ENCODE peak calls at places on chromosomes 16 and 17, in five cellular contexts. W is upper lobe of right lung, A is colonic mucosa, H is neural progenitor cell, R is iPS DF 6.9. G is an unnamed sample. For H3K36me3 and H3K4me1, the result is how much of the 10 kb centered on the place peaks cover.

GRCh38 chr17:57068222-57068658 is 16.8 kb upstream of the AKAP1 start:
- DNase-seq in H (no peak), W (no peak), A (no peak), R (no peak), G (peak)

GRCh38 chr16:78704421-78704820 is 605.0 kb downstream of the WWOX start:
- DNase-seq in A (no peak), W (no peak), H (no peak), R (no peak), G (no peak)

GRCh38 chr17:31807846-31808245 is 51.2 kb downstream of the COPRS start:
- DNase-seq in H (no peak), R (no peak), W (no peak), A (no peak), G (no peak)

GRCh38 chr17:35766903-35767510 is 6.3 kb downstream of the C17orf50 start:
- DNase-seq in R (no peak), H (no peak), W (no peak), A (no peak), G (no peak)

GRCh38 chr16:86217001-86217890 is 293.1 kb upstream of the FOXF1 start:
- DNase-seq in H (no peak), W (peak), A (no peak), R (no peak), G (no peak)

GRCh38 chr16:4506450-4506849 is 30.3 kb downstream of the HMOX2 start:
- DNase-seq in W (no peak), A (peak), R (peak), H (peak), G (no peak)

GRCh38 chr16:79797486-79797885 is 196.9 kb upstream of the MAF start:
- DNase-seq in H (no peak), W (no peak), A (no peak), R (no peak), G (no peak)

GRCh38 chr17:78974635-78975591 is 4.8 kb downstream of the LGALS3BP start:
- DNase-seq in A (peak), W (peak), H (no peak), R (no peak), G (peak)

GRCh38 chr17:31537558-31537957 is 146.1 kb downstream of the RAB11FIP4 start:
- DNase-seq in R (no peak), H (no peak), A (no peak), W (no peak), G (no peak)

GRCh38 chr17:74552037-74552436 is 6.1 kb upstream of the CD300C start:
- DNase-seq in A (no peak), R (no peak), W (no peak), H (no peak), G (no peak)

GRCh38 chr17:55426851-55427586 is 5.4 kb upstream of the MMD start:
- DNase-seq in A (no peak), H (no peak), R (no peak), W (no peak), G (no peak)

GRCh38 chr16:12578001-12578400 is 225.7 kb downstream of the CPPED1 start:
- DNase-seq in A (no peak), H (no peak), W (peak), R (no peak), G (no peak)

GRCh38 chr17:76196675-76197074 is 43.6 kb downstream of the RNF157 start:
- DNase-seq in W (peak), A (no peak), H (no peak), R (no peak), G (no peak)

GRCh38 chr17:15092762-15093161 is 172.4 kb downstream of the PMP22 start:
- DNase-seq in A (no peak), W (no peak), R (no peak), H (no peak), G (no peak)

GRCh38 chr16:58615280-58615679 is 14.3 kb downstream of the CNOT1 start:
- DNase-seq in A (no peak), W (no peak), R (no peak), H (no peak), G (no peak)

GRCh38 chr17:76243826-76244679 is 3.8 kb upstream of the RNF157 start:
- DNase-seq in W (no peak), A (no peak), R (no peak), H (no peak), G (no peak)

GRCh38 chr17:46770818-46771600 is 47.5 kb downstream of the WNT3 start:
- DNase-seq in A (peak), H (peak), W (peak), R (no peak), G (peak)

GRCh38 chr16:90008708-90009145 is 10.5 kb downstream of the DBNDD1 start:
- DNase-seq in A (no peak), H (no peak), W (no peak), R (no peak), G (no peak)

GRCh38 chr17:44069974-44070454 is 521 bp upstream of the G6PC3 start:
- DNase-seq in A (no peak), R (no peak), W (no peak), H (no peak), G (no peak)

GRCh38 chr16:8957061-8957392 is 6.7 kb downstream of the USP7 start:
- DNase-seq in R (no peak), W (no peak), A (no peak), H (no peak), G (no peak)

GRCh38 chr16:85923153-85924021 is 24.4 kb downstream of the IRF8 start:
- DNase-seq in A (no peak), W (no peak), H (no peak), R (no peak), G (peak)

GRCh38 chr16:35140293-35140986 is 1681.0 kb downstream of the TP53TG3F start:
- DNase-seq in H (no peak), W (peak), A (no peak), R (no peak), G (no peak)

GRCh38 chr16:20061132-20061531 is 12.6 kb downstream of the GPR139 start:
- DNase-seq in R (no peak), W (no peak), H (no peak), A (no peak), G (no peak)

GRCh38 chr17:43536236-43537088 is 9.7 kb downstream of the ETV4 start:
- DNase-seq in W (no peak), R (no peak), A (no peak), H (no peak), G (no peak)

GRCh38 chr16:71637398-71637797 is 11.4 kb downstream of the MARVELD3 start:
- DNase-seq in H (peak), A (no peak), R (peak), W (no peak), G (no peak)

GRCh38 chr17:72258711-72259110 is 137.9 kb downstream of the SOX9 start:
- DNase-seq in A (no peak), R (no peak), H (no peak), W (no peak), G (no peak)

GRCh38 chr16:71761097-71761496 is 36.6 kb upstream of the PHLPP2 start:
- DNase-seq in H (no peak), W (no peak), A (no peak), R (no peak), G (no peak)

GRCh38 chr17:63434951-63435571 is 11.0 kb downstream of the CYB561 start:
- DNase-seq in W (peak), R (no peak), H (no peak), A (peak), G (peak)

GRCh38 chr17:33292184-33292980 is 713 bp downstream of the ASIC2 start:
- DNase-seq in W (no peak), H (peak), R (no peak), A (peak), G (peak)

GRCh38 chr16:88597856-88598491 is 27.8 kb downstream of the ZC3H18 start:
- DNase-seq in W (no peak), H (no peak), A (no peak), R (no peak), G (no peak)
- H3K36me3 ChIP-seq in W (under half), H (under half), A (under half), R (under half), G (under half)

GRCh38 chr17:1646199-1646875 is 805 bp upstream of the SCARF1 start:
- DNase-seq in H (no peak), A (no peak), W (no peak), R (no peak), G (peak)

GRCh38 chr17:1644493-1645206 is 882 bp downstream of the SCARF1 start:
- DNase-seq in W (no peak), A (no peak), R (no peak), H (no peak), G (peak)

GRCh38 chr17:1643999-1644492 is 1.5 kb downstream of the SCARF1 start:
- DNase-seq in H (no peak), W (peak), R (no peak), A (no peak), G (no peak)

GRCh38 chr17:1643293-1643998 is 2.1 kb downstream of the SCARF1 start:
- DNase-seq in W (peak), A (peak), H (peak), R (no peak), G (peak)

GRCh38 chr17:1645207-1646171 is at the start of gene SCARF1:
- DNase-seq in H (no peak), R (no peak), A (no peak), W (peak), G (no peak)
- H3K4me3 ChIP-seq in H (no peak), R (no peak), A (peak), W (peak), G (no peak)

DNA sequence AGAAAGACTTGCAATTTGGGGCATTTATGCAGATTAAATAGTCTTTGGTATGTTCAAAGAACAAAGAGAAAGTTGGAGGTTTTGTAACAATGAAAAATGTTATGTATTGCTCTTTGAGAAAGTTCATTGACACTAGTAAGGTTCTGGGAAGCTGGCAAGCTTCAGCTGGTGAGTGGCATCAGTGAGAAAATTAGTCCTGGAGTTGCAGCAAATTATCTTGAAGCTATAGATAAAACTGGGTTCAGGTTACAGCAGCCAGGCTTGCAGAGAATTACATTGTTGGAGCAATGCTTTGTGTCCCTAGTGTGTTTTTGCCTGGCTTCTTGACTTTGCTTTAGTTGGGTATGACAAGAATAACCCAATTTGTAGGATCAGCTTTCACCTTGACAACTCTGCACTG is 221.2 kb downstream of the CDH13 start:
- DNase-seq in H (no peak), A (no peak), R (no peak), W (no peak), G (no peak)
- H3K4me1 ChIP-seq in H (under half), A (under half), R (under half), W (under half), G (under half)

GRCh38 chr16:47778106-47778803 is 317.1 kb downstream of the PHKB start:
- DNase-seq in W (no peak), R (no peak), H (no peak), A (no peak), G (no peak)
- H3K36me3 ChIP-seq in W (under half), R (under half), H (under half), A (under half), G (under half)

GRCh38 chr17:19533036-19533717 is 477 bp upstream of the SLC47A1 start:
- DNase-seq in R (no peak), H (no peak), W (peak), A (no peak), G (no peak)
- H3K4me3 ChIP-seq in R (peak), H (peak), W (peak), A (peak), G (no peak)

GRCh38 chr17:8741366-8741765 is 3.3 kb downstream of the CCDC42 start:
- DNase-seq in W (no peak), H (no peak), R (no peak), A (no peak), G (no peak)

GRCh38 chr17:8740486-8740885 is 4.2 kb downstream of the CCDC42 start:
- DNase-seq in A (no peak), R (peak), H (peak), W (no peak), G (no peak)

GRCh38 chr17:8742274-8742673 is 2.4 kb downstream of the CCDC42 start:
- DNase-seq in A (no peak), H (no peak), R (no peak), W (no peak), G (no peak)

GRCh38 chr17:8742828-8743227 is 1.8 kb downstream of the CCDC42 start:
- DNase-seq in H (no peak), R (no peak), A (no peak), W (no peak), G (no peak)

DNA sequence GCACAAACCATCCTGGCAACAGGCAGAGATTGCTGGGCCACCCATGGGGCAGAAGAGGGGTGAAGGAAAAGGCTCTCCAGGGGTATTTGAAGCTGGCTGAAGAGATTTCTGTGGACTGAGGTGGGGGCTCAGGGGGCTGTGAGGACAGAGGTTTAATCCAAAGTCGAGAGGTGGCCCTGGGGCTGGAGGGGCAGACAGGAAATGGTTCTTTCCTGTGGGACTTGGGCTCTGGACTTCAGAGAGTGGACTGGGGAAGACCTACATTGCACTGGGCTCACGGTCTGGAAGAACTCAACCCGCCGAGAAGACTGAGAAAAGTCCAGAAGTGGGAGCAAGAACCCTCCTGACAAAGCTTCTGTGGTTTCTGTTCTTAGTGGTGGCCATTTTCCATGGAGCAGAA is 2.9 kb downstream of the CCDC42 start:
- DNase-seq in W (no peak), H (no peak), R (no peak), A (no peak), G (no peak)
- H3K4me1 ChIP-seq in W (under half), H (under half), R (under half), A (under half), G (under half)

GRCh38 chr16:14244344-14245010 is 173.4 kb downstream of the MRTFB start:
- DNase-seq in W (no peak), R (no peak), H (no peak), A (no peak), G (no peak)
- H3K36me3 ChIP-seq in W (half or more), R (under half), H (under half), A (under half), G (under half)

DNA sequence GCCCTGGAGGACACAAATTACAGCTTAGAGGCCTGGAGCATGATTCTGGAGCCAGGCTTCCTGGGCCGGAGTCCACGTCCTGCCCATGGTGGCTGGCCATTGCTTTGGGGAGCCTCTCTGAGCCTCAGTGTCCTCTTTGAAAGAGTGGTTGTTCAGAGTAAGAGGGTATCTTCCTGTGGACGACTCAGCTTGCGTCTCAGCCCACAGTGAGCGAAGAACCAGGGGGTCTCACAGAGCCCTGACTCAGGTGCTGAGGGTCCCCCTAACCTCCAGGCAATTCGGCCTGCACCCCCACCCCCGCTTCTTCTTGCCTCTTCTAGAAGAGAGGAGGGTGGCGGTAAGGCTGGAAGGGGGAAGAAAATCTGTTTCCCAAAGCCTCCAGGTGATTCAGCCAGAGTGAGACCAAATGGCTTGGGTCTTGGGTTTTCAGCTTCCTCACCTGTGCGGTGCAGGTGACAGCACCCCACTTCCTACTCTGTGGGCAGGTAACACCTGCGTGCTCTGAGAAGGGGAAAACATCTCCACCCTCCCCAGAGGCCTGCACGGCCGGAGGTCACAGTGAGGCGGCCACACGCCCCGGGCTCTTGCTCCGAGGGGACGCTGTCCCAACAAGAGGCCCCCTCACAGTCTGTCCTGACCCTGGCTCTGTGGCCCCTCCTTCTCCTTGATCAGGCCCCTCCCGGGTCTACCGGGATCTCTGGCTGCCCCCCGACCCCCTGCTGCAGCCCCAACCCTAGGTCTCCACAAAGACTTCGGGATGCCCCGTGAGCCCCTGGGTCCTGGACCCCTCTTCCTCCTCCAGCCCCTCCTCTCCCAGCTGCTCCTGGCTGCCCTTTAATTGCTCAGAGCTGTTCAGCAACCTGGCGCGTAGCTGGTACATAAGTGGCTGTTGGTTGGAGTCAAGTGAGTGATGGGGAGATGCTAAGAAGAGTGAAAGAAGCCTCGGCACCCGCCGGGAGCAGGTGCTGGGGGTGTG is 119.2 kb downstream of the METRNL start:
- DNase-seq in R (no peak), A (no peak), H (no peak), W (peak), G (peak)
- H3K4me3 ChIP-seq in R (no peak), A (no peak), H (no peak), W (peak), G (no peak)

DNA sequence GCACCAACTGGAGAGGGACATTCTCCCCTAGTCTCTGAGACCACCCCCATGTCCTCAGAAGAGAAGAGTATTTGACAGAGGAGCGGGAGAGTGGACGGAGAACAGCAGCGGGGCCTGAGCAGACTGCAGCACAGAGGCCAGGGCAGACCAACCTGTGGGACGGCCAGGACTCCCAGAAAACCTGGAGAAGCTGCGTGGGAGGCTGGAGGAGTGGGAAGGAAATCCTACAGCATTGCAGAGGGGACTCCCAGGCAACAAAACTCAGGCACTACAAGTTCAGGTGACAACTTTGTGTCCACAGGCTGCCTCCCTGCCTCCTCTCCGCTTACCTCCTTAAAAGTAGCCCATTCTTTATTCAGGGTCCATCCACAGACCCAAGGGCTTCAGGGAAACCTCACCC is 29.9 kb downstream of the TK2 start:
- DNase-seq in R (no peak), A (no peak), H (no peak), W (no peak), G (no peak)
- H3K4me1 ChIP-seq in R (under half), A (under half), H (under half), W (half or more), G (under half)

G was measured in mucosa of descending colon.